ENCODE peak calls at places on chromosomes 1 and 21, in six cellular contexts. X is upper lobe of right lung, M is Peyer's patch, D is small intestine, T is vagina, A is breast epithelium. P is an unnamed sample.

GRCh38 chr1:147618077-147618569 is 52.2 kb downstream of the ACP6 start:
- DNase-seq in X (no peak), M (no peak), D (no peak), T (no peak), A (no peak), P (peak)

GRCh38 chr21:15437873-15438272 is 291.9 kb upstream of the USP25 start:
- DNase-seq in X (no peak), M (no peak), D (no peak), T (no peak), A (no peak), P (no peak)

GRCh38 chr1:227732586-227733308 is 2.4 kb downstream of the JMJD4 start:
- DNase-seq in X (no peak), M (no peak), D (no peak), T (no peak), A (peak), P (no peak)

GRCh38 chr1:167446946-167447345 is 71.4 kb downstream of the CD247 start:
- DNase-seq in X (no peak), M (no peak), D (no peak), T (no peak), A (no peak), P (no peak)

GRCh38 chr1:214417545-214418210 is 133.7 kb downstream of the PTPN14 start:
- DNase-seq in X (no peak), M (no peak), D (no peak), T (no peak), A (no peak), P (no peak)

GRCh38 chr1:177181631-177182291 is 11.0 kb downstream of the BRINP2 start:
- DNase-seq in X (peak), M (peak), D (peak), T (no peak), A (no peak), P (peak)

GRCh38 chr21:32143222-32143939 is 135.5 kb downstream of the MIS18A start:
- DNase-seq in X (no peak), M (no peak), D (no peak), T (no peak), A (no peak), P (no peak)

GRCh38 chr21:28776251-28776650 is 216.4 kb downstream of the LTN1 start:
- DNase-seq in X (no peak), M (no peak), D (no peak), T (no peak), A (no peak), P (no peak)

GRCh38 chr1:51482881-51483280 is 36.2 kb downstream of the EPS15 start:
- DNase-seq in X (no peak), M (no peak), D (no peak), T (no peak), A (no peak), P (no peak)

GRCh38 chr1:218459878-218460277 is 114.7 kb downstream of the TGFB2 start:
- DNase-seq in X (no peak), M (no peak), D (no peak), T (no peak), A (no peak), P (no peak)

GRCh38 chr21:17427157-17427556 is 85.7 kb upstream of the CXADR start:
- DNase-seq in X (no peak), M (no peak), D (no peak), T (no peak), A (no peak), P (no peak)

GRCh38 chr21:35113064-35113463 is 64.0 kb upstream of the RUNX1 start:
- DNase-seq in X (no peak), M (no peak), D (no peak), T (no peak), A (no peak), P (peak)

GRCh38 chr1:162284206-162284955 is 92.3 kb downstream of the SPATA46 start:
- DNase-seq in X (no peak), M (no peak), D (peak), T (no peak), A (no peak), P (no peak)

GRCh38 chr1:61240878-61241277 is 158.5 kb downstream of the NFIA start:
- DNase-seq in X (no peak), M (no peak), D (no peak), T (no peak), A (no peak), P (no peak)

GRCh38 chr1:67830226-67830625 is 3.0 kb downstream of the GNG12 start:
- DNase-seq in X (no peak), M (no peak), D (peak), T (no peak), A (no peak), P (no peak)

GRCh38 chr21:35179990-35180557 is 131.0 kb upstream of the RUNX1 start:
- DNase-seq in X (no peak), M (no peak), D (no peak), T (no peak), A (no peak), P (peak)

GRCh38 chr1:54582566-54583306 is 34.7 kb downstream of the ACOT11 start:
- DNase-seq in X (no peak), M (peak), D (no peak), T (no peak), A (no peak), P (no peak)

GRCh38 chr1:97680894-97681293 is 239.9 kb downstream of the DPYD start:
- DNase-seq in X (no peak), M (no peak), D (peak), T (no peak), A (no peak), P (no peak)

GRCh38 chr1:37794372-37795339 is 1.0 kb downstream of the MANEAL start:
- DNase-seq in X (peak), M (no peak), D (no peak), T (no peak), A (no peak), P (no peak)

GRCh38 chr1:186091222-186091720 is 283.8 kb downstream of the TPR start:
- DNase-seq in X (no peak), M (no peak), D (no peak), T (no peak), A (no peak), P (no peak)

GRCh38 chr1:21175324-21175669 is 1.4 kb downstream of the EIF4G3 start:
- DNase-seq in X (peak), M (no peak), D (peak), T (no peak), A (no peak), P (peak)

GRCh38 chr1:192700834-192701271 is 64.9 kb downstream of the RGS13 start:
- DNase-seq in X (no peak), M (no peak), D (peak), T (no peak), A (no peak), P (no peak)

GRCh38 chr21:40471103-40471502 is 375.9 kb downstream of the DSCAM start:
- DNase-seq in X (no peak), M (no peak), D (no peak), T (no peak), A (no peak), P (no peak)

GRCh38 chr21:43324596-43324995 is 102.3 kb downstream of the SIK1 start:
- DNase-seq in X (no peak), M (no peak), D (no peak), T (no peak), A (no peak), P (no peak)

GRCh38 chr1:40032240-40032891 is 8.2 kb upstream of the CAP1 start:
- DNase-seq in X (no peak), M (no peak), D (peak), T (no peak), A (no peak), P (peak)

GRCh38 chr21:36854391-36854790 is 112.1 kb downstream of the HLCS start:
- DNase-seq in X (no peak), M (no peak), D (peak), T (no peak), A (no peak), P (peak)

GRCh38 chr1:21338568-21339401 is 48.5 kb upstream of the ECE1 start:
- DNase-seq in X (no peak), M (peak), D (peak), T (no peak), A (peak), P (no peak)

GRCh38 chr1:208528577-208529240 is 284.5 kb upstream of the PLXNA2 start:
- DNase-seq in X (no peak), M (no peak), D (no peak), T (peak), A (no peak), P (no peak)

GRCh38 chr1:8789314-8790214 is 27.9 kb downstream of the RERE start:
- DNase-seq in X (no peak), M (no peak), D (no peak), T (no peak), A (peak), P (no peak)

GRCh38 chr1:32893198-32894018 is 7.1 kb downstream of the HPCA start:
- DNase-seq in X (peak), M (peak), D (peak), T (no peak), A (no peak), P (no peak)

GRCh38 chr1:239792157-239792556 is 299.5 kb upstream of the FMN2 start:
- DNase-seq in X (no peak), M (no peak), D (no peak), T (no peak), A (no peak), P (no peak)

GRCh38 chr21:34351786-34352241 is 12.0 kb upstream of the KCNE2 start:
- DNase-seq in X (no peak), M (peak), D (peak), T (no peak), A (no peak), P (peak)

GRCh38 chr1:21572141-21572540 is 62.9 kb downstream of the ALPL start:
- DNase-seq in X (no peak), M (no peak), D (no peak), T (no peak), A (no peak), P (no peak)

GRCh38 chr1:95287078-95287477 is 53.1 kb downstream of the RWDD3 start:
- DNase-seq in X (no peak), M (no peak), D (no peak), T (no peak), A (no peak), P (no peak)

GRCh38 chr21:41680444-41681335 is 86.2 kb downstream of the RIPK4 start:
- DNase-seq in X (peak), M (no peak), D (no peak), T (no peak), A (no peak), P (no peak)

GRCh38 chr21:41676198-41676597 is 90.7 kb downstream of the RIPK4 start:
- DNase-seq in X (no peak), M (no peak), D (no peak), T (no peak), A (no peak), P (no peak)

GRCh38 chr21:41678944-41679343 is 87.9 kb downstream of the RIPK4 start:
- DNase-seq in X (peak), M (peak), D (peak), T (no peak), A (peak), P (no peak)

GRCh38 chr21:41677671-41678015 is 89.2 kb downstream of the RIPK4 start:
- DNase-seq in X (peak), M (no peak), D (no peak), T (no peak), A (no peak), P (no peak)

GRCh38 chr21:41678016-41678935 is 88.6 kb downstream of the RIPK4 start:
- DNase-seq in X (peak), M (peak), D (peak), T (peak), A (peak), P (no peak)
- H3K4me3 ChIP-seq in X (peak), M (peak), D (no peak), T (peak), A (peak), P (no peak)

GRCh38 chr21:45228171-45228641 is 59.5 kb downstream of the POFUT2 start:
- DNase-seq in X (no peak), M (no peak), D (no peak), T (no peak), A (no peak), P (no peak)
- H3K4me3 ChIP-seq in X (no peak), M (no peak), D (no peak), T (no peak), A (no peak), P (no peak)

GRCh38 chr1:64935551-64936158 is 30.7 kb downstream of the JAK1 start:
- DNase-seq in X (no peak), M (peak), D (peak), T (no peak), A (no peak), P (no peak)

GRCh38 chr1:64936958-64937357 is 29.4 kb downstream of the JAK1 start:
- DNase-seq in X (no peak), M (no peak), D (no peak), T (no peak), A (no peak), P (no peak)

GRCh38 chr1:64933296-64934070 is 32.9 kb downstream of the JAK1 start:
- DNase-seq in X (no peak), M (no peak), D (no peak), T (no peak), A (no peak), P (no peak)

GRCh38 chr1:64932962-64933295 is 33.4 kb downstream of the JAK1 start:
- DNase-seq in X (no peak), M (no peak), D (no peak), T (no peak), A (no peak), P (no peak)

DNA sequence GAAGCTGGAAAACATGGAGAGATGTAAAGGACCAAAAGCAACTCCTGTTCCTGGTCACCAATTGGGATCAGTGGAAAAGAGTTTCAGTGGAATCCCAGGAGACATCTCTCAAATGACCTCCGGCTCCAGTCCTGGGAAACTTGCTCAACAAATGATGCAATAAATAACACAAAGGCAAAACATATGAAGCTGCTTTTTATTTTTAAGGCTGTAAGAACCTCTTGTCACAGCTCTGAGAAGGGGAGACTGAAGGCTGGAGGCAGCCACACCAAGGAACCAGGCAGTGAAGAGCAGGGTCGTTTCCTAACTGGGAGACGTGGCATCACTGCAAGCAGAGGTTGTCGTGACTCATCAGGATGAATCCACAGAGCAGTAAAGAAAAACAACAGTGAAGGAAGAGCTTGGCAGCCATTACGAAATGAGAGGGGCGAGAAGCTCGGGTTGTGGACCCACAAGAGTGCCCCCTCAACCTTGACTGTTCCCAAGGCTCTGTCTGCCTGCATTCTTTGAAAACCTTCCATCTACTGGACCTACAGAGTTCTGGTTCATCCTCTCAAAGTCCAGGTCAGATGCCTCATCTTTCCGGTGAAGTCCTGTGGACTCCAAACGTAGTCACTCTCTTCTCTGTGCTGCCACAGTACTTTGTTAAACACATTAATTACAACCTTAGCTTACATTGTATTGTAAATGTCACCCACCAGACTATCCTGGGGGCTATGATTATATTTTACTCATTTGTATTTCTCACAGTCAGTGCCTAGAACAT is 32.1 kb downstream of the JAK1 start:
- DNase-seq in X (no peak), M (no peak), D (no peak), T (no peak), A (no peak), P (no peak)
- H3K4me3 ChIP-seq in X (no peak), M (no peak), D (no peak), T (no peak), A (no peak), P (no peak)

DNA sequence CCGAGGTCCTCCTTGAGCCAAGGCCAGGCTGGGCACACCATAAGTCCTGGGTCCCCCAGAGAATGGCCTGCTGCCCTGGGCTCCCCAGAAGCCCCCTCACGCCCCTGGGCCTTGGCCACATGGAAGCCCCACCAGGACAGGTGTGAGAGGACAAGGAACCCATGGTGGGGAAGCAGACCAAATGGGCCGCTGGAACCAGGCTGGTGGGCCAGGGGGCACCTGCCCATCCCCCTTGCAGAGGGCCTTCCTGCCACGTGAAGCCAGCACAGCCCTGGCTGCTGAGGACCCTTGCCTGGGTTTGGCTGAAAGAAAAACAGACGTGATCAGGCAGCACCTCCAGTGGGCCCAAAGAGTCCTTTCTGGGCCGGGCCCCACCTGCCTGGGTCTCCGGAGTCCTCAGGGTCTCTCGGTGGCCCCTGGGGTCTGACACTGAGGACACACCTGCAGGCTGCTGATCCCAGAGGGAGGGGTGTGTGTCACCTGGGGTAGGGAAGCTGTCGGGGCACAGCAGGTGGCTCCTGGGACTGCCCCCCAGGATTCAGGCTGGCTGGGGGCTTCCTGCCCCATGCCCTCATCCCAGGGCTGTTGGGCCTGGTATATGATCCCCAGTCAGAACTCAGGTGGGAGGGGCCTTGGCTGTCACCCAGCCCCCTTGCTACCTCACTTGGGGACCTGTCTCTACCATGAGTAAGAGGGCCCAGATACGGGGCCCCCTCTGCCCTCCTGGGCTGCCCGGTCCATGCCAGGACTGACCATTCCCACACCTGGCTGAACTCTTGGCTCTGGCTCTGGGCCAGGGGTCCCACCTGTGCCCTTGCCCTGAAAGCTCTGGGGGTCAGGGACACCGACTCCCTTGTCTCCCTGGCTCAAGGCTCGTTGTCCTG is 3.3 kb upstream of the SMYD3 start:
- DNase-seq in X (peak), M (no peak), D (no peak), T (no peak), A (no peak), P (no peak)
- H3K4me3 ChIP-seq in X (no peak), M (no peak), D (no peak), T (no peak), A (no peak), P (no peak)

GRCh38 chr21:41662161-41662560 is 104.7 kb downstream of the RIPK4 start:
- DNase-seq in X (no peak), M (peak), D (no peak), T (no peak), A (no peak), P (no peak)

GRCh38 chr21:41662761-41663160 is 104.1 kb downstream of the RIPK4 start:
- DNase-seq in X (no peak), M (peak), D (no peak), T (no peak), A (no peak), P (no peak)

GRCh38 chr21:41664881-41665765 is 101.7 kb downstream of the RIPK4 start:
- DNase-seq in X (no peak), M (peak), D (peak), T (no peak), A (no peak), P (no peak)

GRCh38 chr21:41665766-41666595 is 100.9 kb downstream of the RIPK4 start:
- DNase-seq in X (peak), M (no peak), D (no peak), T (no peak), A (no peak), P (no peak)

GRCh38 chr21:41663805-41664788 is 102.8 kb downstream of the RIPK4 start:
- DNase-seq in X (no peak), M (peak), D (peak), T (no peak), A (peak), P (no peak)
- H3K4me3 ChIP-seq in X (no peak), M (peak), D (peak), T (peak), A (no peak), P (no peak)